ENCODE peak calls at places on chromosomes 4 and X, in nine cellular contexts. U is tibial artery; T is CD4-positive, alpha-beta memory T cell; S is HCT116; L is body of pancreas; M is A673; K is mammary epithelial cell; A is spleen; F is lower lobe of right lung. B is an unnamed sample.

GRCh38 chrX:105375816-105376215 is 155.3 kb upstream of the TEX13A start:
- DNase-seq in U (no peak), T (no peak), S (no peak), L (no peak), M (no peak), K (peak; percentile 79), A (no peak), F (no peak), B (no peak)

GRCh38 chr4:76680934-76681333 is 217.0 kb downstream of the SOWAHB start:
- DNase-seq in U (no peak), T (no peak), S (no peak), L (no peak), M (no peak), K (no peak), A (no peak), F (no peak), B (no peak)

GRCh38 chr4:112329672-112330372 is 32.7 kb downstream of the ALPK1 start:
- DNase-seq in U (no peak), T (no peak), S (no peak), L (no peak), M (no peak), K (no peak), A (no peak), F (no peak), B (no peak)

GRCh38 chrX:13911581-13911980 is 94.7 kb upstream of the GPM6B start:
- DNase-seq in U (no peak), T (no peak), S (no peak), L (no peak), M (no peak), K (no peak), A (no peak), F (no peak), B (no peak)

GRCh38 chr4:107838763-107839162 is 14.0 kb downstream of the SGMS2 start:
- DNase-seq in U (no peak), T (no peak), S (no peak), L (no peak), M (no peak), K (peak; percentile 56), A (no peak), F (no peak), B (no peak)

GRCh38 chrX:9461087-9461486 is 3.8 kb upstream of the TBL1X start:
- DNase-seq in U (no peak), T (no peak), S (no peak), L (no peak), M (no peak), K (no peak), A (no peak), F (no peak), B (no peak)

GRCh38 chr4:3769642-3770184 is 3.5 kb downstream of the ADRA2C start:
- DNase-seq in U (no peak), T (no peak), S (no peak), L (no peak), M (no peak), K (no peak), A (no peak), F (no peak), B (no peak)

GRCh38 chrX:5957506-5957905 is 271.2 kb downstream of the NLGN4X start:
- DNase-seq in U (no peak), T (no peak), S (no peak), L (no peak), M (peak; percentile 63), K (peak; percentile 77), A (no peak), F (no peak), B (no peak)

GRCh38 chr4:89913623-89914022 is 19.0 kb downstream of the MMRN1 start:
- DNase-seq in U (no peak), T (no peak), S (no peak), L (no peak), M (no peak), K (no peak), A (no peak), F (no peak), B (no peak)

GRCh38 chr4:158077835-158078234 is 95.0 kb downstream of the GASK1B start:
- DNase-seq in U (no peak), T (no peak), S (no peak), L (no peak), M (no peak), K (no peak), A (no peak), F (no peak), B (no peak)

GRCh38 chrX:118528089-118528753 is 32.6 kb downstream of the DOCK11 start:
- DNase-seq in U (no peak), T (peak; percentile 75), S (no peak), L (no peak), M (no peak), K (no peak), A (peak; percentile 83), F (no peak), B (no peak)

GRCh38 chr4:99847362-99847976 is 30.8 kb downstream of the DAPP1 start:
- DNase-seq in U (no peak), T (peak; percentile 40), S (no peak), L (no peak), M (no peak), K (no peak), A (no peak), F (no peak), B (no peak)

GRCh38 chr4:16764622-16765021 is 133.8 kb downstream of the LDB2 start:
- DNase-seq in U (no peak), T (no peak), S (no peak), L (no peak), M (peak; percentile 61), K (no peak), A (no peak), F (no peak), B (no peak)

GRCh38 chr4:73446336-73446938 is 10.4 kb downstream of the AFP start:
- DNase-seq in U (no peak), T (peak; percentile 32), S (peak; percentile 48), L (peak; percentile 13), M (peak; percentile 53), K (peak; percentile 43), A (no peak), F (no peak), B (no peak)

GRCh38 chr4:15336410-15337184 is 91.2 kb upstream of the C1QTNF7 start:
- DNase-seq in U (no peak), T (no peak), S (no peak), L (no peak), M (peak; percentile 83), K (peak; percentile 34), A (no peak), F (no peak), B (no peak)

GRCh38 chr4:8506373-8507250 is 66.0 kb downstream of the TRMT44 start:
- DNase-seq in U (peak; percentile 89), T (no peak), S (no peak), L (peak; percentile 41), M (no peak), K (no peak), A (peak; percentile 56), F (no peak), B (peak; percentile 86)

GRCh38 chr4:815464-816146 is 10.3 kb downstream of the CPLX1 start:
- DNase-seq in U (no peak), T (no peak), S (no peak), L (no peak), M (no peak), K (no peak), A (peak; percentile 17), F (peak; percentile 50), B (no peak)

GRCh38 chr4:56530269-56531148 is 24.9 kb downstream of the ARL9 start:
- DNase-seq in U (peak; percentile 89), T (peak; percentile 63), S (peak; percentile 62), L (peak; percentile 87), M (peak; percentile 55), K (peak; percentile 55), A (peak; percentile 92), F (peak; percentile 87), B (peak; percentile 95)

GRCh38 chr4:26237916-26238315 is 82.9 kb upstream of the RBPJ start:
- DNase-seq in U (no peak), T (no peak), S (no peak), L (no peak), M (no peak), K (no peak), A (no peak), F (no peak), B (no peak)

GRCh38 chr4:143382539-143382938 is 45.9 kb downstream of the GAB1 start:
- DNase-seq in U (no peak), T (no peak), S (no peak), L (no peak), M (no peak), K (peak; percentile 35), A (no peak), F (no peak), B (no peak)
- H3K4me3 ChIP-seq in U (peak overlapping the region; percentile 2), T (no peak overlapping the region), S (no peak overlapping the region), L (no peak overlapping the region), M (peak overlapping the region; percentile 8), K (no peak overlapping the region), A (no peak overlapping the region), F (no peak overlapping the region), B (peak overlapping the region; percentile 27)

DNA sequence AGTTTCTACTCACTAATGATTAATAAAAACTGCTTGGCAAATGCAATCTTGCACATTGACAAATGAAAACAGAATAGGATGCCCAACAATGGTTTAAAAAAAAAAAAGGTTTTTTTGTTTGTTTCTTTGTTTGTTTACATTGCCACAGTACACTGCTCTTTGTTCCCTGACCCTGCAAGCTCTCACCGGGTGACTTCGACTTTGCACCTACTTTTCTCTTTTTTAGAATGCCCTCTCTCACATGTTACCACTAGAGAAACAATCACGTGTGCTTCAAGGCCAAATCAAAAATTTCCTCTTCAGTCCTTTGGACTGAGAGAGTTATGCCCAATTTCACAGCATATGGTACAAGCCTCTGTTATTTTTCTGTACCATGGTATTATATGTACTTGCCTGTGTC is 101.5 kb downstream of the DMD start:
- DNase-seq in U (no peak), T (no peak), S (no peak), L (no peak), M (no peak), K (no peak), A (no peak), F (no peak), B (no peak)
- H3K4me1 ChIP-seq in U (no peaks in the 10 kb centered on the region), T (no peaks in the 10 kb centered on the region), S (no peaks in the 10 kb centered on the region), L (no peaks in the 10 kb centered on the region), M (no peaks in the 10 kb centered on the region), K (no peaks in the 10 kb centered on the region), A (no peaks in the 10 kb centered on the region), F (no peaks in the 10 kb centered on the region), B (peaks cover 1% of the 10 kb centered on the region)

DNA sequence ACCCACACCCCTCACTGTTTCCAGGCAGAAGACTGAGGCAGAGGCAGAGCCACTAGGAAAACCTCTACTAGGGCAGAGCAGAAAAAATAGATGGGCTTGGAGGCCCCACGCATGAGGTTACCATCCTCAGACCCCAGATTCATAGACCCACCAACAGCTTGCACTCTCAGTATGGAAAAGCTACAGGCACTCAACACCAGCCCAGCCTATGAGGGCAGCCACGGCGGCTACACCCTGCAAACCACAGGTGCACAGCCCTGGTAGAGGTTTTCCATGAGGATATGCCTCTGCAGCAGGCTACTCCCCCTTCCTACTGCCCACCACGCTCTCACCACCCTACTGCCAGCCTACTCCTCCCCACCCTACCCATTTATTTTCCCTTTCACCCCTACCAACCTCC is 235.1 kb downstream of the CWH43 start:
- DNase-seq in U (no peak), T (no peak), S (no peak), L (no peak), M (no peak), K (no peak), A (peak; percentile 74), F (no peak), B (no peak)
- H3K9me3 ChIP-seq in U (no peaks in the 10 kb centered on the region), T (no peaks in the 10 kb centered on the region), S (peaks cover 9% of the 10 kb centered on the region), L (no peaks in the 10 kb centered on the region), M (no peaks in the 10 kb centered on the region), K (peaks cover 42% of the 10 kb centered on the region), A (peaks cover 51% of the 10 kb centered on the region), F (no peaks in the 10 kb centered on the region), B (no peaks in the 10 kb centered on the region)

DNA sequence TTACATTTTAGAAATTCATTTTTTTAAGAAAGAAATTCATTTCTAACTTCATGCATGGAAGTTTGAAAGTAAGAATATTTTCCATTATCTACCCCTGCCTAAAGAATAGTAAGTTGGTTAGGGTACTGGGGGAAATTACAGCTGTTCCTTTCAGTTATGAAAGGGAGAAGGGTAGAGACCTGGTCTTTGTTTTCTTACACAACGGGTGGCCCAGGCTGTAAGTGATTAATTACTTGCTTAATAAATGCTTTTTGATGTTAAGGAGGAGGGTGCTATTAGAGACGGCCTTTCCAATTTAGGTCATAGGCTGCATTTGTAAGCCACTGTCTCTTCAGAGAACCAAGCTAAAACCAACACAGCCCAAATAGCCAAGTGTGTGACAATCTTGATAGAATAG is 12.6 kb downstream of the SCD5 start:
- DNase-seq in U (no peak), T (no peak), S (no peak), L (no peak), M (no peak), K (no peak), A (no peak), F (no peak), B (no peak)
- H3K4me3 ChIP-seq in U (no peak overlapping the region), T (no peak overlapping the region), S (no peak overlapping the region), L (no peak overlapping the region), M (no peak overlapping the region), K (no peak overlapping the region), A (no peak overlapping the region), F (no peak overlapping the region), B (no peak overlapping the region)